ENCODE peak calls at places on chromosomes 3 and 15, in ten cellular contexts. Z, B, P, J, W, S, T, E, H and I are unnamed samples.

GRCh38 chr3:15896500-15896899 is 98.7 kb upstream of the ANKRD28 start:
- DNase-seq in Z (no peak), B (no peak), P (no peak), J (no peak), W (no peak), S (no peak), T (no peak), E (no peak), H (no peak), I (no peak)

GRCh38 chr3:38564631-38565338 is 68.6 kb downstream of the EXOG start:
- DNase-seq in Z (no peak), B (no peak), P (no peak), J (no peak), W (no peak), S (peak), T (no peak), E (no peak), H (no peak), I (no peak)

GRCh38 chr3:159239054-159239453 is 437.2 kb downstream of the MFSD1 start:
- DNase-seq in Z (no peak), B (no peak), P (no peak), J (no peak), W (no peak), S (no peak), T (no peak), E (no peak), H (no peak), I (no peak)

GRCh38 chr3:7585052-7585451 is 724.1 kb downstream of the GRM7 start:
- DNase-seq in Z (peak), B (no peak), P (no peak), J (no peak), W (no peak), S (no peak), T (no peak), E (no peak), H (no peak), I (no peak)

GRCh38 chr3:145557405-145557804 is 603.6 kb downstream of the PLOD2 start:
- DNase-seq in Z (peak), B (no peak), P (no peak), J (peak), W (no peak), S (no peak), T (no peak), E (no peak), H (no peak), I (no peak)

GRCh38 chr3:24296441-24297205 is 198.0 kb downstream of the THRB start:
- DNase-seq in Z (no peak), B (no peak), P (no peak), J (no peak), W (no peak), S (no peak), T (no peak), E (no peak), H (no peak), I (no peak)

GRCh38 chr15:74233373-74233772 is 2.8 kb upstream of the CCDC33 start:
- DNase-seq in Z (no peak), B (no peak), P (no peak), J (no peak), W (no peak), S (no peak), T (no peak), E (no peak), H (no peak), I (no peak)

GRCh38 chr15:22794621-22795167 is 8.2 kb downstream of the NIPA1 start:
- DNase-seq in Z (no peak), B (no peak), P (no peak), J (no peak), W (no peak), S (peak), T (no peak), E (no peak), H (no peak), I (no peak)

GRCh38 chr3:144771401-144771870 is 799.8 kb downstream of the DIPK2A start:
- DNase-seq in Z (peak), B (no peak), P (no peak), J (no peak), W (no peak), S (no peak), T (no peak), E (no peak), H (no peak), I (no peak)

GRCh38 chr3:117628896-117629295 is 919.3 kb downstream of the TUSC7 start:
- DNase-seq in Z (peak), B (no peak), P (no peak), J (no peak), W (peak), S (no peak), T (no peak), E (no peak), H (no peak), I (no peak)